ENCODE peak calls at places on chromosomes 12 and 14, in nine cellular contexts. Z is HTR-8/SVneo, U is iris pigment epithelial cell, K is NCI-H69, X is lower leg skin, S is neuronal stem cell, C is EL, I is cardiac muscle cell, V is T-helper 1 cell. W is an unnamed sample.
A peak's percentile ranks its signal among the peaks of the same experiment; 100 is the strongest.

GRCh38 chr12:111424189-111424792 is 18.6 kb downstream of the SH2B3 start:
- DNase-seq in Z (no peak), C (no peak), S (no peak), U (no peak), K (no peak), V (no peak), I (no peak), X (no peak), W (no peak)

GRCh38 chr14:35347323-35348043 is 55.3 kb downstream of the PSMA6 start:
- DNase-seq in X (no peak), I (no peak), V (no peak), U (no peak), C (no peak), Z (no peak), S (no peak), K (peak; percentile 87), W (no peak)

GRCh38 chr12:11962795-11963347 is 107.9 kb upstream of the BCL2L14 start:
- DNase-seq in V (no peak), Z (no peak), X (no peak), K (no peak), U (no peak), I (no peak), S (no peak), C (no peak), W (no peak)

GRCh38 chr12:69555461-69555860 is 29.8 kb upstream of the CCT2 start:
- DNase-seq in X (no peak), Z (peak; percentile 76), S (no peak), C (peak; percentile 97), V (no peak), I (peak; percentile 21), U (peak; percentile 87), K (no peak), W (no peak)

GRCh38 chr14:32217301-32217700 is 14.2 kb upstream of the RNU6-8 start:
- DNase-seq in U (no peak), C (no peak), V (no peak), Z (no peak), X (no peak), K (peak; percentile 90), S (no peak), I (no peak), W (no peak)

GRCh38 chr12:2282321-2282720 is 229.5 kb downstream of the CACNA1C start:
- DNase-seq in U (no peak), C (no peak), Z (no peak), K (no peak), V (no peak), I (peak; percentile 47), S (no peak), X (no peak), W (no peak)

GRCh38 chr12:65941388-65941787 is 117.1 kb downstream of the HMGA2 start:
- DNase-seq in S (no peak), V (no peak), Z (no peak), C (peak; percentile 79), K (no peak), X (no peak), U (peak; percentile 78), I (peak; percentile 75), W (no peak)

GRCh38 chr14:104573930-104574329 is 5.6 kb upstream of the C14orf180 start:
- DNase-seq in Z (no peak), U (no peak), X (no peak), I (peak; percentile 4), S (no peak), V (no peak), C (no peak), K (no peak), W (no peak)

GRCh38 chr12:26874501-26875296 is 41.7 kb upstream of the ITPR2 start:
- DNase-seq in C (no peak), S (no peak), Z (no peak), V (no peak), X (no peak), U (no peak), I (no peak), K (no peak), W (no peak)

GRCh38 chr12:124927325-124928094 is 13.1 kb upstream of the UBC start:
- DNase-seq in S (peak; percentile 91), K (no peak), C (peak; percentile 92), U (peak; percentile 75), X (peak; percentile 94), V (peak; percentile 70), I (peak; percentile 84), Z (peak; percentile 73), W (peak; percentile 83)

GRCh38 chr12:26369588-26369987 is 174.2 kb downstream of the SSPN start:
- DNase-seq in X (no peak), Z (peak; percentile 39), U (peak; percentile 91), I (peak; percentile 76), S (peak; percentile 6), C (peak; percentile 83), K (peak; percentile 4), V (no peak), W (no peak)

GRCh38 chr12:104480826-104481457 is 24.2 kb downstream of the CHST11 start:
- DNase-seq in X (peak; percentile 49), U (peak; percentile 92), V (no peak), S (no peak), K (no peak), C (peak; percentile 90), I (peak; percentile 62), Z (no peak), W (no peak)

GRCh38 chr12:13173012-13173441 is 23.5 kb upstream of the EMP1 start:
- DNase-seq in U (peak; percentile 42), K (no peak), S (no peak), Z (no peak), X (no peak), V (no peak), C (peak; percentile 53), I (peak; percentile 68), W (no peak)

GRCh38 chr12:48286665-48287064 is 64.1 kb downstream of the ZNF641 start:
- DNase-seq in I (peak; percentile 30), U (peak; percentile 16), K (peak; percentile 4), X (no peak), V (no peak), Z (no peak), S (no peak), C (no peak), W (no peak)

GRCh38 chr14:79016828-79017505 is 846.8 kb downstream of the NRXN3 start:
- DNase-seq in I (peak; percentile 79), U (peak; percentile 92), C (peak; percentile 98), Z (peak; percentile 64), V (no peak), X (no peak), K (peak; percentile 92), S (no peak), W (no peak)

GRCh38 chr14:100304825-100305445 is 1.3 kb downstream of the SLC25A29 start:
- DNase-seq in K (peak; percentile 87), U (peak; percentile 45), S (no peak), V (no peak), C (peak; percentile 49), I (peak; percentile 38), X (peak; percentile 53), Z (peak; percentile 40), W (no peak)

GRCh38 chr12:94186461-94187237 is 38.3 kb downstream of the PLXNC1 start:
- DNase-seq in S (peak; percentile 83), U (peak; percentile 75), Z (no peak), K (peak; percentile 83), C (peak; percentile 67), X (no peak), V (no peak), I (peak; percentile 78), W (no peak)

GRCh38 chr14:31207287-31207745 is 277 bp downstream of the HECTD1 start:
- DNase-seq in C (no peak), S (no peak), X (peak; percentile 82), U (no peak), V (no peak), Z (no peak), I (no peak), K (no peak), W (no peak)

GRCh38 chr14:60346706-60347105 is 97.7 kb downstream of the PPM1A start:
- DNase-seq in U (peak; percentile 18), Z (no peak), K (peak; percentile 89), I (no peak), V (no peak), C (no peak), S (no peak), X (no peak), W (no peak)

GRCh38 chr12:78439666-78440065 is 424.9 kb upstream of the SYT1 start:
- DNase-seq in S (no peak), K (peak; percentile 5), V (no peak), X (no peak), I (no peak), Z (no peak), U (no peak), C (no peak), W (no peak)

GRCh38 chr14:55071051-55071450 is 19.6 kb downstream of the MAPK1IP1L start:
- DNase-seq in Z (no peak), C (peak; percentile 67), X (no peak), I (no peak), K (no peak), S (no peak), V (no peak), U (peak; percentile 55), W (no peak)

GRCh38 chr14:99333841-99334240 is 61.8 kb upstream of the BCL11B start:
- DNase-seq in X (no peak), K (no peak), U (no peak), V (no peak), I (no peak), S (no peak), C (no peak), Z (no peak), W (no peak)

GRCh38 chr12:51852404-51853137 is 4.1 kb upstream of the FIGNL2 start:
- DNase-seq in V (no peak), C (no peak), I (no peak), Z (no peak), K (no peak), S (no peak), X (no peak), U (no peak), W (no peak)

GRCh38 chr12:66036317-66036716 is 94.2 kb downstream of the LLPH start:
- DNase-seq in X (no peak), Z (peak; percentile 68), V (no peak), I (peak; percentile 85), S (no peak), K (no peak), U (peak; percentile 96), C (peak; percentile 98), W (no peak)

GRCh38 chr12:46379352-46379751 is 6.8 kb upstream of the SLC38A2 start:
- DNase-seq in Z (no peak), K (no peak), I (peak; percentile 69), C (no peak), V (no peak), X (no peak), U (peak; percentile 61), S (no peak), W (no peak)

GRCh38 chr14:64409509-64409908 is 21.4 kb downstream of the MTHFD1 start:
- DNase-seq in U (no peak), I (no peak), K (no peak), S (no peak), V (no peak), X (no peak), Z (no peak), C (no peak), W (no peak)

GRCh38 chr12:118103231-118103600 is 595 bp downstream of the VSIG10 start:
- DNase-seq in S (no peak), K (peak; percentile 71), U (peak; percentile 23), C (peak; percentile 28), I (peak; percentile 16), X (no peak), V (no peak), Z (no peak), W (no peak)

GRCh38 chr12:42935756-42936155 is 346.2 kb upstream of the PRICKLE1 start:
- DNase-seq in I (peak; percentile 11), V (no peak), U (peak; percentile 31), S (no peak), C (peak; percentile 40), Z (no peak), X (no peak), K (no peak), W (no peak)

GRCh38 chr12:122159879-122160278 is 14.1 kb downstream of the IL31 start:
- DNase-seq in S (no peak), C (no peak), U (no peak), V (no peak), X (no peak), I (no peak), K (peak; percentile 47), Z (no peak), W (no peak)

GRCh38 chr12:6347367-6348338 is 5.8 kb upstream of the TNFRSF1A start:
- DNase-seq in C (no peak), Z (no peak), I (peak; percentile 98), K (no peak), X (peak; percentile 79), S (no peak), U (peak; percentile 54), V (no peak), W (no peak)

GRCh38 chr12:25829192-25829591 is 129.3 kb upstream of the RASSF8 start:
- DNase-seq in C (peak; percentile 96), S (no peak), U (peak; percentile 98), X (peak; percentile 23), I (peak; percentile 98), Z (peak; percentile 62), K (peak; percentile 2), V (no peak), W (no peak)

W was measured in CD8-positive, alpha-beta memory T cell.